ENCODE peak calls at places on chromosome 19, in ten cellular contexts. N, W, K, P, B, G, U, Q, S and C are unnamed samples.

GRCh38 chr19:18009412-18010066 is 1.6 kb downstream of the ARRDC2 start:
- DNase-seq in S (peak), U (no peak), P (no peak), N (no peak), Q (peak), G (no peak), K (no peak), B (no peak), W (no peak), C (no peak)

GRCh38 chr19:12838182-12838890 is at the start of gene MAST1:
- DNase-seq in Q (no peak), S (peak), B (peak), N (no peak), K (peak), W (no peak), P (no peak), U (no peak), G (no peak), C (peak)

GRCh38 chr19:8585894-8586750 is 8.9 kb upstream of the MYO1F start:
- DNase-seq in Q (no peak), K (peak), G (peak), P (no peak), N (no peak), S (no peak), B (peak), U (no peak), W (no peak), C (peak)

GRCh38 chr19:7820588-7820987 is 9.4 kb upstream of the EVI5L start:
- DNase-seq in W (no peak), B (no peak), N (no peak), U (no peak), Q (no peak), K (no peak), S (no peak), P (no peak), G (no peak), C (no peak)

GRCh38 chr19:17841810-17842662 is 5.7 kb downstream of the JAK3 start:
- DNase-seq in K (peak), U (peak), Q (peak), G (peak), B (peak), W (peak), P (no peak), N (peak), S (peak), C (peak)

GRCh38 chr19:8663920-8664670 is 33.7 kb downstream of the NFILZ start:
- DNase-seq in N (no peak), W (no peak), U (no peak), S (no peak), Q (no peak), B (no peak), K (no peak), P (no peak), G (peak), C (peak)

GRCh38 chr19:35723671-35724070 is 5.9 kb downstream of the KMT2B start:
- DNase-seq in B (no peak), Q (no peak), S (no peak), U (no peak), G (no peak), K (no peak), P (no peak), W (no peak), N (no peak), C (no peak)

GRCh38 chr19:13692096-13692495 is 72.2 kb upstream of the MRI1 start:
- DNase-seq in S (no peak), U (no peak), G (no peak), N (no peak), W (peak), K (no peak), Q (peak), B (no peak), P (no peak), C (no peak)

GRCh38 chr19:43738780-43739211 is 16.0 kb downstream of the SMG9 start:
- DNase-seq in S (no peak), W (no peak), B (no peak), Q (no peak), N (no peak), K (no peak), U (no peak), P (no peak), G (no peak), C (no peak)

GRCh38 chr19:20858861-20859260 is 64.2 kb upstream of the ZNF85 start:
- DNase-seq in W (no peak), B (no peak), P (no peak), N (no peak), U (no peak), K (no peak), Q (no peak), G (no peak), S (no peak), C (no peak)

GRCh38 chr19:4911314-4911713 is 2.0 kb downstream of the UHRF1 start:
- DNase-seq in G (no peak), B (no peak), S (no peak), Q (peak), K (no peak), W (no peak), U (no peak), N (no peak), P (no peak), C (no peak)

GRCh38 chr19:52494518-52494917 is 33.0 kb upstream of the ZNF808 start:
- DNase-seq in P (no peak), U (no peak), N (no peak), G (no peak), S (no peak), B (no peak), Q (peak), W (no peak), K (no peak), C (no peak)

GRCh38 chr19:4676955-4677731 is 7.0 kb upstream of the MYDGF start:
- DNase-seq in N (no peak), U (no peak), W (no peak), G (no peak), B (peak), Q (peak), S (peak), P (peak), K (no peak), C (no peak)

GRCh38 chr19:27775395-27775794 is 1437.6 kb downstream of the UQCRFS1 start:
- DNase-seq in N (no peak), B (no peak), U (no peak), K (no peak), G (no peak), S (no peak), Q (no peak), W (no peak), P (no peak), C (no peak)

GRCh38 chr19:35207391-35207871 is 21.1 kb downstream of the FAM187B start:
- DNase-seq in P (no peak), S (no peak), W (peak), U (no peak), Q (no peak), G (no peak), N (no peak), B (no peak), K (no peak), C (peak)

GRCh38 chr19:3370728-3371591 is 4.6 kb downstream of the NFIC start:
- DNase-seq in N (no peak), W (no peak), U (no peak), S (peak), G (no peak), P (no peak), B (no peak), K (no peak), Q (no peak), C (no peak)

GRCh38 chr19:3369337-3370213 is 3.2 kb downstream of the NFIC start:
- DNase-seq in B (no peak), W (peak), K (peak), U (no peak), N (peak), Q (peak), S (peak), G (peak), P (no peak), C (no peak)

GRCh38 chr19:3368848-3369336 is 2.5 kb downstream of the NFIC start:
- DNase-seq in P (no peak), K (no peak), B (no peak), N (no peak), W (peak), G (no peak), S (no peak), U (no peak), Q (peak), C (no peak)

GRCh38 chr19:3368441-3368795 is 2.0 kb downstream of the NFIC start:
- DNase-seq in B (no peak), K (no peak), N (peak), P (no peak), Q (no peak), U (no peak), S (peak), W (no peak), G (no peak), C (no peak)

DNA sequence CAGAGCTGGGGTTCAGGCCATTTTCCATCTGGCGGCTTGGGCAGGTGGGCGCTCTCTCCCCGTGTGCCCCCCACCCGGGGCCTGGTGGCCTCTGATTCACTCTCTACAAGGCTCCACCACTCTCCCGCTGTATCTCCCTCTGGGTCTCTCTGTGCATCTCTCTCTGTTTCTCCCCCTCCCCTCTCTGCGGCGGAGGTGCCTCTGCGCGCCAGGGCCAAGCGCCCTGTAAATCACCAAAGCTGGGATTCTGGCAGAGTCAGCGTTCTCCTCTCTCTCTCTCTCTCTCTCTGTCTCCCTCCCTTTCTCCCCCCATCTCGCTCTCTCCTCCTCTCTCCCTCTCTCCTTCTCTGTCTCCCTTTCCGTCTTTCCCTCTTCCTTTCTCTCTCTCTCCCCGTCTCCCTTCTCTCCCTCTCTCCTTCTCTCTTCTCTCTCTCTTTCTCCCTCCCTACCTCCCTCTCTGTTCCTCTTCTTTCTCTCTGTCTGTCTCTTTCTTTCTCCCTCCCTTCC is 3.9 kb downstream of the NFIC start:
- DNase-seq in N (peak), G (no peak), K (no peak), U (no peak), S (peak), Q (no peak), W (no peak), P (no peak), B (no peak), C (no peak)
- H3K4me3 ChIP-seq in N (peak), G (peak), K (peak), U (peak), S (peak), Q (peak), W (peak), P (no peak), B (no peak), C (no peak)

GRCh38 chr19:44845286-44845611 is 848 bp upstream of the NECTIN2 start:
- DNase-seq in S (no peak), N (no peak), W (no peak), Q (no peak), P (no peak), B (no peak), G (peak), U (peak), K (peak), C (no peak)
- H3K27ac ChIP-seq in S (peak), N (peak), W (peak), Q (no peak), P (no peak), B (peak), G (no peak), U (peak), K (peak), C (no peak)

GRCh38 chr19:38673030-38673429 is 25.6 kb downstream of the ACTN4 start:
- DNase-seq in S (peak), B (no peak), Q (no peak), P (no peak), U (no peak), N (no peak), W (no peak), K (no peak), G (no peak), C (no peak)

GRCh38 chr19:38676023-38676877 is 28.8 kb downstream of the ACTN4 start:
- DNase-seq in S (peak), Q (peak), N (no peak), G (no peak), B (no peak), P (no peak), K (no peak), W (peak), U (no peak), C (no peak)

GRCh38 chr19:38674388-38675133 is 27.1 kb downstream of the ACTN4 start:
- DNase-seq in S (peak), K (no peak), N (no peak), Q (peak), W (peak), P (no peak), U (no peak), B (peak), G (no peak), C (no peak)

GRCh38 chr19:38676878-38677646 is 29.6 kb downstream of the ACTN4 start:
- DNase-seq in B (no peak), N (no peak), U (no peak), K (no peak), Q (no peak), S (peak), P (no peak), W (no peak), G (no peak), C (no peak)

DNA sequence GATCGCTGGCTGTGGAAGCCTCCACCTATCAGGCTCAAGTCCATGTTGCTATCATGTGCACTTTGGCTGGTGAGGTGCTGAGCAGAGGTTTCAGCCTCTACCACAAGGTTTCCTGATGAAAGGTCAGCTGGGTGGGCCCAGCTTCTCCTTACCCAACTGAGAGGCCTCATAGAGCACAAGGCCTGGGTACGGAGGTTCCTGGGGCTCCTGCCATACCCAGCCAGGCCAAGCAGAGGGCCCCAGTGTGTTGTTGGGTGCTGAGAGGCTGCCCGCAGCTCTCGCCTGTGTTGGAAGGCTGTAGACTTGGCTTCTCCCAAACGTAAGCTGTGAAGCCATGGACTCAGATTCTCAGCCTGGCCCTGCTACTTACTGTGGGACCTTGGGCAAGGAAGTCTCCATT is 28.2 kb downstream of the ACTN4 start:
- DNase-seq in Q (no peak), B (no peak), G (no peak), S (peak), K (no peak), P (no peak), N (no peak), U (no peak), W (no peak), C (no peak)
- H3K4me3 ChIP-seq in Q (no peak), B (no peak), G (no peak), S (no peak), K (no peak), P (no peak), N (no peak), U (no peak), W (no peak), C (no peak)

DNA sequence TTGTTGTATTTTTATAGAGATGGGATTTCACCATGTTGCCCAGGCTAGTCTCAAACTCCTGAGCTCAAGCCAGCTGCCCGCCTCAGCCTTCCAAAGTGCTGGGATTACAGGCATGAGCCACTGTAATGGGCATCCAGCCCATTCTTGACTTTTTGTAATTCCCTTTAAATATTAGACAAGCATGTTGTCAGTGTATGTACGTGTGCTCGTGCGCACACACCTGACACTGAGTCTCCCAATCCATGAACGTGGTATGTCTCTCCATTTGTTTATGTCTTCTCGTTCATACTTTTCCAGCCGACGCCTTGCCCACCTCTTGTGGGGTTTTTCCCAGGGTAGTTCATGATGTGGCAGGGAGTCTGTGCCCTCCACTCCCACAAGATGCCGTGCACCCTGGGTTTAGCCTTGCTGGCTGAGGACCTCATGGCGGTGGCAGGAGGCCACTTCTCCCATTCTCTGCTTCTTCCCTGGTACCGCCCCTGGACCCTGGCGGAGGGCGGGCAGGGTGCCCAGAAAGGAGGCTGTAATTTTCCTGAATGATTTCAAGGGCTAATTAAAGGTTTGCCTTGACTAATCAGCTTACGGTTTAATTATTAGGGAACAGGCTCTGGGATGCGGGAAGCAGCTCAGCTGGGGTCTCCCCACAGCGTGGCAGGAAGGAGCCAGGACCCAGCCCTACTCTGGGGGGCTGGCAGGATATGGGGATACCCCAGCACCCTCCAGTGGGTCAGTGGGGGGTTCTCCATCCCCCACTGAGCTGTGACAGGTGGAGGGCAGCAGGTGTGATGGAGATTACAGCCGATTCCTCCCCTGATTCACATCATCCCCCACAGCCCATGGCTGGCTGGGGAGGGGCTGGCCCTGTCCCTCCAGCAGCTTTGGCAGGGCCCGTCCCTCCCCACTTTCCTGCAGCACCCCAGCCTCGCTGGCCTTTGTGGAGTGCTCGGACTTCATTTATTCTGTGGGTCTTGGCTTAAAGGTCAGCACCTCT is 12.9 kb downstream of the PAK4 start:
- DNase-seq in W (no peak), G (no peak), N (no peak), S (no peak), Q (no peak), U (no peak), P (no peak), B (no peak), K (no peak), C (no peak)
- H3K27ac ChIP-seq in W (no peak), G (no peak), N (peak), S (no peak), Q (no peak), U (no peak), P (no peak), B (peak), K (no peak), C (no peak)

GRCh38 chr19:55647732-55648656 is at the start of gene CCDC106:
- DNase-seq in B (peak), G (peak), W (peak), K (peak), U (peak), S (peak), Q (peak), P (no peak), N (peak), C (no peak)

GRCh38 chr19:55648657-55649578 is 906 bp downstream of the CCDC106 start:
- DNase-seq in P (no peak), S (peak), U (no peak), B (no peak), W (no peak), G (no peak), N (no peak), Q (no peak), K (no peak), C (no peak)

GRCh38 chr19:55651236-55651635 is 3.2 kb downstream of the CCDC106 start:
- DNase-seq in B (no peak), N (no peak), U (no peak), W (no peak), K (no peak), P (no peak), G (no peak), S (no peak), Q (no peak), C (no peak)

GRCh38 chr19:55650602-55651230 is 2.7 kb downstream of the CCDC106 start:
- DNase-seq in K (no peak), Q (no peak), U (no peak), B (no peak), W (no peak), P (no peak), N (no peak), G (no peak), S (peak), C (no peak)

DNA sequence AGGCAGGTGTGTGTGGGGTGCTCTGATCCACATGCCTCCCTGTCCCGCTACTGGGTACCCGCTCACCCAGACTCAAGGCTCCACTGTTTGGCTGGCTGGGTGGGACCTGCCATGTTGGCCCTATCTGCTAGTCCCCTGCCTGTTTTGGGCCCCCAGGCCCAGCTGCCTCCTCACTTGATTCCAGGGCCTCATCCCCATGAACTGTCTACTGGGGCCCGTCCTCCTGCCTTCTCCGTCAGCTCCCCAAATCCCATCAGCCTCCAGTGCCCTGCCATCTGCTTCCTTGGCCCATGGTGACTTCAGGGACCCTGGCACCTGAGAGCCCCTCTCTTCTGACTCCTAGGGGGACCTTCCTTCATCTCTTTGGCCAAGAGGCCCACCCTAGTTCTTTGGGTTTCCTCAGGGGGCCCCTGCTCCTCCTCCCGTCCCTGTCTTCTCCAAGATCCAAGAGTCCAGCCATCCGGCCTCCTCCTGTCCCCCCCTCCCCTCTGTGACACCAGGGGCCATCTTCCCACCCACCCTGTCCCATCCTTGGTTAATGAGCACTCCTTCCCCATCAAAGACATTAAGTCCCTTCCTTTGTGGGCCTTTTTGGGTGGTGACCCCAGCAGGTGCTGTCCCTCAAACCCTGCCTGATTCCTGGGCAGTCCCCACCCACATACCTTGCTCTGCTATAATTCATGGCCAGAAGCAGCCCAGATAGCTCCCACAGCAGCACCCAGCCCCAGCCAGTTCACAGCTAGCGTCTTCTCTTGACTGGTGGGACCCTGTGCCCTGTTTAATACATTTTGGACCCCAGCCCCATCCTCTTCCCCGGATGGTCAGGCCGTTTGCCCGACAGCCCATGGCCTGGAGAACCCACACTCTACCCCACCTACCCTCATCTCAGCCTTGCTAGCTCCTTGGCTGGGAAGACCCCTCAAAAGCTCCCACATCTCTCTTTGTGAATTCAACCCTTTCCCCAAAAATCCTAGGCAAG is 1.9 kb downstream of the CCDC106 start:
- DNase-seq in Q (no peak), S (peak), N (no peak), U (no peak), W (no peak), B (no peak), K (no peak), P (no peak), G (no peak), C (no peak)
- H3K4me3 ChIP-seq in Q (no peak), S (no peak), N (no peak), U (no peak), W (no peak), B (no peak), K (peak), P (no peak), G (no peak), C (no peak)

DNA sequence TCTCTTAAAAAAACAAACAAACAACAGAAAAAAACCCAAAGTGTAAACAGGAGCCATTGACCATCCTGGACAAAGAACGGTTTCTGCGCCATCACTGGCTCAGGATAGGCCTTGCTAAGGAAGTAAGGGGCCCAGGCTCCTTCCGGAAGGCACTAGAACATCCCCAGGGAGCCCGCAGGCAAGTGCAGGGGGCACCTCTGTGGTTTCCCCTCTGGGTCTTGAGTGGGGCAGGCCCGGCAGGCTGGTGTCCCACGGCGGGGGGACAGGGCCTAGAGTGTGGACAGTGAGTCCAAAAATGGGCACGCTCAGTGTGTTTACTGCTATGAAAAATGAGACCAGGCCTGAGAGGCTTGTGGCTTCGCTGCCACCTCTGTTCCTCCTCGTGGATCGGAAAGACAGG is 14.8 kb upstream of the RANBP3 start:
- DNase-seq in P (no peak), B (no peak), Q (no peak), K (no peak), S (no peak), G (no peak), U (no peak), W (no peak), N (no peak), C (no peak)
- H3K27ac ChIP-seq in P (no peak), B (no peak), Q (no peak), K (no peak), S (no peak), G (no peak), U (no peak), W (no peak), N (no peak), C (no peak)